ENCODE peak calls at places on chromosomes 4 and X, in ten cellular contexts. M is activated naive CD4-positive, alpha-beta T cell treated with Interleukin-2 at 50 U/mL for 16 hours; X is right atrium auricular region; W is germinal center; O is AG09309; B is GM13977; Z is CD4-positive, alpha-beta T cell; H is activated naive CD8-positive, alpha-beta T cell treated with anti-CD3 and anti-CD28 coated beads, Interleukin-2, amount 50 U/mL, for 24 hours; P is activated T-cell treated with anti-CD3 and anti-CD28 coated beads for 1 hour; U is amniotic stem cell. L is an unnamed sample.

GRCh38 chrX:19991350-19991718 is 473 bp upstream of the BCLAF3 start:
- DNase-seq in M (peak), X (no peak), W (no peak), O (no peak), B (peak), Z (no peak), H (no peak), P (no peak), U (no peak), L (no peak)

GRCh38 chr4:57043304-57044251 is 64.9 kb downstream of the POLR2B start:
- DNase-seq in M (no peak), X (no peak), W (no peak), O (peak), B (no peak), Z (no peak), H (no peak), P (no peak), U (no peak), L (no peak)

GRCh38 chrX:13126785-13127184 is 82.4 kb upstream of the FAM9C start:
- DNase-seq in M (no peak), X (no peak), W (no peak), O (no peak), B (no peak), Z (no peak), H (no peak), P (no peak), U (no peak), L (no peak)

GRCh38 chr4:20354120-20354519 is 102.4 kb downstream of the SLIT2 start:
- DNase-seq in M (no peak), X (no peak), W (no peak), O (no peak), B (no peak), Z (no peak), H (no peak), P (no peak), U (no peak), L (no peak)

GRCh38 chrX:154818916-154819770 is 13.9 kb upstream of the MPP1 start:
- DNase-seq in M (no peak), X (no peak), W (no peak), O (no peak), B (no peak), Z (no peak), H (no peak), P (no peak), U (no peak), L (no peak)

GRCh38 chrX:1903380-1903935 is 288.6 kb downstream of the ASMT start:
- DNase-seq in M (no peak), X (no peak), W (no peak), O (peak), B (no peak), Z (no peak), H (no peak), P (no peak), U (peak), L (no peak)

GRCh38 chr4:54669831-54670230 is 12.1 kb downstream of the KIT start:
- DNase-seq in M (no peak), X (no peak), W (no peak), O (no peak), B (no peak), Z (no peak), H (no peak), P (no peak), U (no peak), L (no peak)

GRCh38 chr4:143700420-143701352 is at the start of gene FREM3:
- DNase-seq in M (no peak), X (no peak), W (peak), O (no peak), B (no peak), Z (no peak), H (peak), P (no peak), U (no peak), L (no peak)

GRCh38 chr4:48085821-48086602 is 48.0 kb downstream of the TXK start:
- DNase-seq in M (no peak), X (no peak), W (no peak), O (no peak), B (no peak), Z (no peak), H (no peak), P (no peak), U (no peak), L (no peak)

GRCh38 chrX:71945435-71945834 is 34.8 kb downstream of the NHSL2 start:
- DNase-seq in M (no peak), X (no peak), W (no peak), O (no peak), B (no peak), Z (no peak), H (no peak), P (no peak), U (no peak), L (no peak)

GRCh38 chrX:131907488-131908314 is 115.4 kb upstream of the STK26 start:
- DNase-seq in M (no peak), X (no peak), W (no peak), O (no peak), B (no peak), Z (no peak), H (no peak), P (no peak), U (no peak), L (no peak)

GRCh38 chr4:127708985-127709384 is 21.2 kb upstream of the SLC25A31 start:
- DNase-seq in M (no peak), X (no peak), W (no peak), O (no peak), B (no peak), Z (no peak), H (no peak), P (no peak), U (no peak), L (no peak)

GRCh38 chr4:1578301-1578781 is 105.8 kb downstream of the FAM53A start:
- DNase-seq in M (no peak), X (no peak), W (no peak), O (no peak), B (no peak), Z (no peak), H (no peak), P (no peak), U (no peak), L (no peak)

GRCh38 chrX:44003975-44004374 is 30.8 kb upstream of the NDP start:
- DNase-seq in M (no peak), X (no peak), W (no peak), O (no peak), B (no peak), Z (no peak), H (no peak), P (no peak), U (no peak), L (no peak)

GRCh38 chr4:4388418-4388817 is 1.5 kb downstream of the NSG1 start:
- DNase-seq in M (no peak), X (no peak), W (no peak), O (no peak), B (no peak), Z (no peak), H (no peak), P (no peak), U (no peak), L (no peak)

GRCh38 chr4:128571747-128572146 is 237.8 kb upstream of the JADE1 start:
- DNase-seq in M (no peak), X (peak), W (no peak), O (peak), B (no peak), Z (no peak), H (no peak), P (no peak), U (peak), L (no peak)

GRCh38 chr4:66555301-66555700 is 885.0 kb upstream of the EPHA5 start:
- DNase-seq in M (no peak), X (no peak), W (no peak), O (peak), B (no peak), Z (no peak), H (no peak), P (no peak), U (peak), L (peak)

GRCh38 chr4:145887241-145887964 is 51.2 kb downstream of the ZNF827 start:
- DNase-seq in M (no peak), X (peak), W (no peak), O (peak), B (no peak), Z (no peak), H (no peak), P (no peak), U (peak), L (no peak)

GRCh38 chrX:136214551-136214950 is 36.6 kb downstream of the MAP7D3 start:
- DNase-seq in M (no peak), X (no peak), W (no peak), O (peak), B (no peak), Z (no peak), H (no peak), P (no peak), U (peak), L (peak)

GRCh38 chr4:6050551-6050950 is 32.3 kb upstream of the C4orf50 start:
- DNase-seq in M (no peak), X (no peak), W (no peak), O (no peak), B (no peak), Z (no peak), H (no peak), P (no peak), U (no peak), L (no peak)

GRCh38 chrX:2764766-2765666 is 13.2 kb downstream of the XG start:
- DNase-seq in M (no peak), X (no peak), W (no peak), O (no peak), B (no peak), Z (no peak), H (no peak), P (no peak), U (no peak), L (no peak)

GRCh38 chr4:80162418-80162817 is 34.9 kb upstream of the PRDM8 start:
- DNase-seq in M (no peak), X (no peak), W (no peak), O (no peak), B (no peak), Z (no peak), H (no peak), P (no peak), U (no peak), L (no peak)

GRCh38 chr4:110742148-110742547 is 119.3 kb upstream of the PITX2 start:
- DNase-seq in M (no peak), X (no peak), W (no peak), O (no peak), B (no peak), Z (no peak), H (no peak), P (no peak), U (no peak), L (peak)

GRCh38 chr4:170988446-170988845 is 824.8 kb upstream of the GALNTL6 start:
- DNase-seq in M (no peak), X (no peak), W (no peak), O (no peak), B (no peak), Z (no peak), H (no peak), P (no peak), U (no peak), L (no peak)

GRCh38 chrX:69126642-69127041 is 38.6 kb downstream of the PJA1 start:
- DNase-seq in M (no peak), X (no peak), W (no peak), O (no peak), B (no peak), Z (no peak), H (no peak), P (no peak), U (no peak), L (no peak)

GRCh38 chr4:125789018-125789417 is 474.3 kb downstream of the FAT4 start:
- DNase-seq in M (no peak), X (no peak), W (no peak), O (no peak), B (no peak), Z (no peak), H (no peak), P (no peak), U (no peak), L (no peak)

GRCh38 chrX:30935985-30936384 is 46.9 kb upstream of the TAB3 start:
- DNase-seq in M (no peak), X (no peak), W (no peak), O (no peak), B (no peak), Z (no peak), H (no peak), P (no peak), U (no peak), L (no peak)

GRCh38 chr4:88033309-88033708 is 25.9 kb downstream of the PKD2 start:
- DNase-seq in M (peak), X (no peak), W (peak), O (no peak), B (peak), Z (peak), H (peak), P (no peak), U (no peak), L (no peak)

GRCh38 chrX:68918202-68918601 is 89.4 kb downstream of the EFNB1 start:
- DNase-seq in M (no peak), X (no peak), W (no peak), O (no peak), B (no peak), Z (no peak), H (no peak), P (no peak), U (no peak), L (no peak)

GRCh38 chr4:150828159-150828558 is 186.9 kb downstream of the LRBA start:
- DNase-seq in M (peak), X (no peak), W (peak), O (no peak), B (peak), Z (peak), H (peak), P (peak), U (no peak), L (no peak)

GRCh38 chrX:3257471-3257870 is 89.0 kb downstream of the MXRA5 start:
- DNase-seq in M (no peak), X (no peak), W (no peak), O (no peak), B (no peak), Z (no peak), H (no peak), P (no peak), U (no peak), L (no peak)

GRCh38 chr4:61638600-61638999 is 438.5 kb downstream of the ADGRL3 start:
- DNase-seq in M (no peak), X (no peak), W (no peak), O (no peak), B (no peak), Z (no peak), H (no peak), P (no peak), U (peak), L (no peak)

GRCh38 chrX:20046270-20046669 is 55.4 kb upstream of the BCLAF3 start:
- DNase-seq in M (no peak), X (no peak), W (no peak), O (no peak), B (no peak), Z (no peak), H (no peak), P (no peak), U (no peak), L (no peak)

GRCh38 chrX:150696264-150696789 is 3.1 kb downstream of the MTMR1 start:
- DNase-seq in M (no peak), X (no peak), W (no peak), O (no peak), B (no peak), Z (no peak), H (no peak), P (no peak), U (no peak), L (no peak)

GRCh38 chr4:13612569-13612968 is 15.0 kb downstream of the BOD1L1 start:
- DNase-seq in M (no peak), X (no peak), W (no peak), O (no peak), B (no peak), Z (no peak), H (no peak), P (no peak), U (no peak), L (no peak)

GRCh38 chrX:104697264-104697663 is 131.3 kb downstream of the IL1RAPL2 start:
- DNase-seq in M (no peak), X (no peak), W (no peak), O (no peak), B (no peak), Z (no peak), H (no peak), P (no peak), U (no peak), L (no peak)

L was measured in HS-27A.